ENCODE peak calls at places on chromosomes 13 and 19, in four cellular contexts. Y is iris pigment epithelial cell, L is amniotic stem cell, J is GM23338. W is an unnamed sample.

GRCh38 chr13:111158136-111158805 is 43.2 kb downstream of the ARHGEF7 start:
- DNase-seq in L (no peak), Y (no peak), J (no peak), W (no peak)

GRCh38 chr19:8109890-8110662 is 39.3 kb downstream of the FBN3 start:
- DNase-seq in Y (no peak), L (no peak), J (no peak), W (no peak)

GRCh38 chr19:55648657-55649578 is 906 bp downstream of the CCDC106 start:
- DNase-seq in J (no peak), Y (no peak), L (no peak), W (no peak)

GRCh38 chr19:46608581-46609345 is 7.6 kb downstream of the CALM3 start:
- DNase-seq in J (no peak), L (no peak), Y (no peak), W (no peak)

GRCh38 chr19:11256189-11256588 is 6.1 kb downstream of the DOCK6 start:
- DNase-seq in J (no peak), Y (no peak), L (no peak), W (no peak)

GRCh38 chr13:97386832-97387486 is 47.0 kb upstream of the RAP2A start:
- DNase-seq in L (no peak), Y (no peak), J (no peak), W (no peak)

GRCh38 chr13:33172911-33173310 is 112.6 kb downstream of the STARD13 start:
- DNase-seq in J (no peak), Y (peak; percentile 54), L (no peak), W (no peak)

GRCh38 chr13:26977541-26977940 is 194.1 kb downstream of the USP12 start:
- DNase-seq in J (no peak), Y (peak; percentile 64), L (no peak), W (peak; percentile 89)

GRCh38 chr19:5484398-5485285 is 29.4 kb downstream of the ZNRF4 start:
- DNase-seq in Y (peak; percentile 22), J (peak; percentile 27), L (no peak), W (no peak)

GRCh38 chr13:90416519-90416918 is 931.0 kb upstream of the MIR17HG start:
- DNase-seq in L (peak; percentile 47), Y (peak; percentile 90), J (no peak), W (peak; percentile 14)

GRCh38 chr19:29528350-29528945 is 2.7 kb downstream of the VSTM2B start:
- DNase-seq in J (peak; percentile 90), Y (peak; percentile 74), L (peak; percentile 10), W (peak; percentile 1)

GRCh38 chr19:35346193-35347052 is 1.3 kb upstream of the FFAR1 start:
- DNase-seq in Y (no peak), J (no peak), L (no peak), W (no peak)

GRCh38 chr19:55386515-55386947 is 799 bp downstream of the RPL28 start:
- DNase-seq in J (no peak), Y (no peak), L (no peak), W (no peak)

GRCh38 chr13:99809931-99810330 is 161.6 kb downstream of the ZIC5 start:
- DNase-seq in Y (no peak), L (no peak), J (no peak), W (peak; percentile 49)

GRCh38 chr13:72850959-72851677 is 69.2 kb downstream of the PIBF1 start:
- DNase-seq in L (no peak), J (peak; percentile 17), Y (no peak), W (no peak)

GRCh38 chr19:54432144-54432738 is 16.8 kb upstream of the LENG8 start:
- DNase-seq in Y (no peak), J (no peak), L (no peak), W (no peak)

GRCh38 chr13:63436288-63436687 is 2020.6 kb upstream of the PCDH20 start:
- DNase-seq in Y (no peak), L (no peak), J (no peak), W (peak; percentile 16)

GRCh38 chr13:73661687-73662425 is 472.3 kb downstream of the KLF12 start:
- DNase-seq in Y (no peak), L (no peak), J (no peak), W (no peak)

W was measured in kidney epithelial cell.